ENCODE peak calls at places on chromosomes 2 and 18, in seven cellular contexts. Y is HCT116, O is SK-N-SH, U is K562, Q is H1, C is GM12878, L is HepG2. D is an unnamed sample.

GRCh38 chr2:231926180-231926741 is at the start of gene NPPC:
- DNase-seq in Y (no peak), O (peak; percentile 93), U (peak; percentile 59), Q (no peak), C (no peak), L (peak; percentile 62), D (peak; percentile 67)

GRCh38 chr2:234676109-234676858 is 179.4 kb upstream of the ARL4C start:
- DNase-seq in Y (no peak), O (no peak), U (no peak), Q (no peak), C (no peak), L (peak; percentile 96), D (peak; percentile 86)

GRCh38 chr18:77106331-77106730 is 26.3 kb downstream of the MBP start:
- DNase-seq in Y (no peak), O (no peak), U (peak; percentile 8), Q (no peak), C (no peak), L (no peak), D (no peak)

GRCh38 chr2:173159794-173160463 is 84.3 kb downstream of the MAP3K20 start:
- DNase-seq in Y (peak; percentile 51), O (no peak), U (peak; percentile 5), Q (peak; percentile 10), C (no peak), L (peak; percentile 25), D (no peak)

GRCh38 chr18:51135361-51135760 is 62.1 kb downstream of the MEX3C start:
- DNase-seq in Y (no peak), O (no peak), U (peak; percentile 13), Q (no peak), C (no peak), L (no peak), D (no peak)

GRCh38 chr2:200687938-200688920 is 102.4 kb downstream of the AOX1 start:
- DNase-seq in Y (no peak), O (no peak), U (no peak), Q (no peak), C (no peak), L (no peak), D (no peak)

GRCh38 chr2:216996279-216996845 is 136.5 kb upstream of the TNP1 start:
- DNase-seq in Y (no peak), O (no peak), U (no peak), Q (no peak), C (no peak), L (no peak), D (peak; percentile 5)

GRCh38 chr2:9174771-9175441 is 31.7 kb upstream of the ASAP2 start:
- DNase-seq in Y (no peak), O (no peak), U (no peak), Q (peak; percentile 17), C (no peak), L (no peak), D (no peak)

GRCh38 chr2:187547353-187547979 is 6.8 kb downstream of the TFPI start:
- DNase-seq in Y (peak; percentile 92), O (no peak), U (peak; percentile 89), Q (no peak), C (no peak), L (no peak), D (no peak)

GRCh38 chr18:26919656-26920055 is 54.1 kb upstream of the AQP4 start:
- DNase-seq in Y (no peak), O (no peak), U (no peak), Q (no peak), C (no peak), L (no peak), D (no peak)

GRCh38 chr18:2431836-2432235 is 139.5 kb downstream of the METTL4 start:
- DNase-seq in Y (no peak), O (no peak), U (no peak), Q (no peak), C (no peak), L (no peak), D (no peak)

GRCh38 chr2:28654981-28655322 is 96.7 kb upstream of the PPP1CB start:
- DNase-seq in Y (no peak), O (no peak), U (no peak), Q (no peak), C (no peak), L (no peak), D (no peak)

GRCh38 chr18:66334534-66334933 is 269.4 kb downstream of the CDH19 start:
- DNase-seq in Y (no peak), O (no peak), U (no peak), Q (no peak), C (no peak), L (no peak), D (no peak)

GRCh38 chr18:33010149-33010548 is 237.3 kb upstream of the KLHL14 start:
- DNase-seq in Y (no peak), O (no peak), U (no peak), Q (no peak), C (no peak), L (peak; percentile 15), D (no peak)

GRCh38 chr18:48894266-48894600 is 56.5 kb downstream of the SMAD7 start:
- DNase-seq in Y (no peak), O (no peak), U (no peak), Q (no peak), C (no peak), L (no peak), D (no peak)

GRCh38 chr2:222572264-222572721 is 83.6 kb downstream of the FARSB start:
- DNase-seq in Y (no peak), O (no peak), U (no peak), Q (no peak), C (no peak), L (no peak), D (peak; percentile 49)

GRCh38 chr2:3465844-3466481 is 53.4 kb downstream of the ADI1 start:
- DNase-seq in Y (no peak), O (no peak), U (no peak), Q (no peak), C (no peak), L (peak; percentile 99), D (no peak)

GRCh38 chr2:6657131-6657530 is 208.6 kb downstream of the CMPK2 start:
- DNase-seq in Y (no peak), O (no peak), U (no peak), Q (no peak), C (no peak), L (no peak), D (no peak)

GRCh38 chr2:49840428-49840975 is 686.2 kb upstream of the FSHR start:
- DNase-seq in Y (no peak), O (no peak), U (no peak), Q (no peak), C (no peak), L (no peak), D (no peak)

GRCh38 chr18:74291771-74292540 is at the start of gene CYB5A:
- DNase-seq in Y (peak; percentile 83), O (peak; percentile 100), U (peak; percentile 79), Q (peak; percentile 84), C (peak; percentile 87), L (peak; percentile 98), D (peak; percentile 89)

GRCh38 chr2:144515425-144515693 is 4.6 kb downstream of the ZEB2 start:
- DNase-seq in Y (no peak), O (no peak), U (no peak), Q (no peak), C (no peak), L (no peak), D (no peak)

GRCh38 chr18:25299426-25299825 is 52.5 kb downstream of the ZNF521 start:
- DNase-seq in Y (no peak), O (no peak), U (no peak), Q (no peak), C (no peak), L (no peak), D (no peak)

GRCh38 chr2:140589696-140590095 is 1541.1 kb downstream of the LRP1B start:
- DNase-seq in Y (no peak), O (no peak), U (no peak), Q (no peak), C (no peak), L (no peak), D (no peak)

DNA sequence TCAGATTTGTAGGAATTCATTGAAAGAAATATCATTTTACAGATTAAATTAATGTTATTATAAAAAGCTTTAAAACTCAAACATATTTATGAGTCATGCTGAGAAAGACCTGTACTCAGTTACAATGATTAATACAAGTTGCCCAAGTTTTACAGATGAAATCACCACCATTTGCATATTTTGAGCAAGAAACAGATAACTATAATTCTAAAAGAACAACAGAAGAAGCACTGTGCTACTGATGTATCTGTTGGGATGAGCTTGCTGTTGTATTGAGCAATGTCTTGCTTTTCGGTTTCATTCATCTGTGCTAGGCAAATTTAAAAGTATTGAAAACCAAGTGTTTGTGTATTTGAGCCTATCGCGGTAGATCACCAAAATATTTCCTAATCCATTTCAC is 1589.1 kb upstream of the ZEB2 start:
- DNase-seq in Y (no peak), O (no peak), U (no peak), Q (no peak), C (no peak), L (no peak), D (no peak)
- TF ChIP-seq JUND in Y (no peak), O (no peak), U (no peak), Q (no peak), C (no peak), L (no peak), D (no peak)

GRCh38 chr2:236743623-236744280 is 174.1 kb downstream of the ACKR3 start:
- DNase-seq in Y (no peak), O (no peak), U (no peak), Q (no peak), C (no peak), L (no peak), D (no peak)

GRCh38 chr2:236738030-236738429 is 168.4 kb downstream of the ACKR3 start:
- DNase-seq in Y (no peak), O (no peak), U (no peak), Q (no peak), C (no peak), L (no peak), D (no peak)

GRCh38 chr2:236742936-236743622 is 173.5 kb downstream of the ACKR3 start:
- DNase-seq in Y (no peak), O (no peak), U (no peak), Q (no peak), C (no peak), L (no peak), D (no peak)

GRCh38 chr2:236738896-236739295 is 169.3 kb downstream of the ACKR3 start:
- DNase-seq in Y (no peak), O (no peak), U (no peak), Q (no peak), C (no peak), L (no peak), D (no peak)

DNA sequence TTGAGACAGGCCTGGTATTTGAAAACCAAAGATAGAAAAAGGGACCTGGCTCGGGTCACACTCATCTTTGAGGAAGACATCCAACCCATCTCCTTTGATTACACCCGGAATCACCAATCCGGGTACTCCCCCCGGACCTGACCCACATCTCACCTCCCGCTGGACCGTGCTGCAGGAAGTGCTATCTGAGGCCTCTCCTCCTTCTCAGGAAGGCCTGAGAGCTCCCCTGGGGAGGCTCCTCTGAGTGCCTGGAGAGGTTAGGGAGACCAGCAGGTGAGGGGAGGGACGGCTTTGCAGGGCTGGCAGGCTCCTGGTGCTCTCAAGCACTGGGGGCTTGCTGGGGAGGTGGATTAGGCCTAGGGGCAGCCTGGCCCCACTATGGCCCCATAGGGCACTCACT is 170.9 kb downstream of the ACKR3 start:
- DNase-seq in Y (no peak), O (no peak), U (no peak), Q (no peak), C (no peak), L (no peak), D (no peak)
- TF ChIP-seq JUND in Y (no peak), O (no peak), U (no peak), Q (no peak), C (no peak), L (no peak), D (no peak)

GRCh38 chr2:10536569-10537133 is 88.5 kb upstream of the ODC1 start:
- DNase-seq in Y (no peak), O (no peak), U (no peak), Q (no peak), C (no peak), L (no peak), D (no peak)
- TF ChIP-seq JUND in Y (no peak), O (no peak), U (no peak), Q (no peak), C (no peak), L (no peak), D (no peak)

GRCh38 chr18:69943021-69943420 is 4.7 kb downstream of the CD226 start:
- DNase-seq in Y (no peak), O (no peak), U (no peak), Q (no peak), C (no peak), L (no peak), D (no peak)
- TF ChIP-seq JUND in Y (no peak), O (no peak), U (no peak), Q (no peak), C (no peak), L (no peak), D (no peak)